ENCODE peak calls at places on chromosomes 4 and X, in four cellular contexts. S is renal cortical epithelial cell; J is activated CD8-positive, alpha-beta memory T cell treated with anti-CD3 and anti-CD28 coated beads for 48 hours; H is iPS-NIHi11. G is an unnamed sample.

GRCh38 chr4:132297346-132297745 is 851.7 kb upstream of the PCDH10 start:
- DNase-seq in S (peak), J (no peak), H (no peak), G (no peak)

GRCh38 chr4:131085009-131085408 is 1989.1 kb downstream of the C4orf33 start:
- DNase-seq in S (no peak), J (no peak), H (no peak), G (no peak)

GRCh38 chr4:85368240-85368639 is 106.7 kb upstream of the ARHGAP24 start:
- DNase-seq in S (no peak), J (no peak), H (peak), G (no peak)

GRCh38 chrX:1529756-1530155 is 7.2 kb downstream of the P2RY8 start:
- DNase-seq in S (no peak), J (no peak), H (no peak), G (no peak)

GRCh38 chrX:928606-929005 is 283.8 kb downstream of the CRLF2 start:
- DNase-seq in S (no peak), J (no peak), H (no peak), G (no peak)

GRCh38 chr4:101785476-101785875 is 5.1 kb upstream of the BANK1 start:
- DNase-seq in S (no peak), J (no peak), H (no peak), G (no peak)

GRCh38 chr4:13559414-13559813 is 15.1 kb upstream of the NKX3-2 start:
- DNase-seq in S (peak), J (no peak), H (no peak), G (no peak)

GRCh38 chr4:112637552-112637866 is 566 bp downstream of the LARP7 start:
- DNase-seq in S (no peak), J (no peak), H (no peak), G (no peak)

GRCh38 chr4:99879458-99879857 is 14.8 kb downstream of the LAMTOR3 start:
- DNase-seq in S (peak), J (no peak), H (no peak), G (no peak)

GRCh38 chr4:188414441-188414840 is 275.2 kb downstream of the TRIML1 start:
- DNase-seq in S (no peak), J (no peak), H (no peak), G (no peak)

GRCh38 chr4:152936446-152937279 is 540 bp downstream of the FHDC1 start:
- DNase-seq in S (no peak), J (peak), H (peak), G (peak)

GRCh38 chr4:6682862-6683590 is 10.7 kb upstream of the S100P start:
- DNase-seq in S (no peak), J (no peak), H (no peak), G (no peak)

GRCh38 chr4:1880332-1880731 is 9.1 kb downstream of the NSD2 start:
- DNase-seq in S (no peak), J (no peak), H (no peak), G (no peak)

GRCh38 chr4:186808635-186809018 is 85.0 kb upstream of the FAT1 start:
- DNase-seq in S (peak), J (no peak), H (no peak), G (no peak)

GRCh38 chrX:118562574-118563164 is 67.1 kb downstream of the DOCK11 start:
- DNase-seq in S (no peak), J (no peak), H (no peak), G (no peak)

GRCh38 chr4:22019676-22020075 is 71.1 kb upstream of the KCNIP4 start:
- DNase-seq in S (no peak), J (no peak), H (no peak), G (no peak)

GRCh38 chrX:13180807-13181206 is 136.4 kb upstream of the FAM9C start:
- DNase-seq in S (peak), J (no peak), H (no peak), G (no peak)

GRCh38 chrX:9434151-9434550 is 30.7 kb upstream of the TBL1X start:
- DNase-seq in S (peak), J (no peak), H (no peak), G (no peak)

GRCh38 chrX:24148535-24149345 is 789 bp upstream of the ZFX start:
- DNase-seq in S (no peak), J (peak), H (no peak), G (no peak)

GRCh38 chr4:6731301-6731641 is 15.3 kb downstream of the BLOC1S4 start:
- DNase-seq in S (no peak), J (no peak), H (no peak), G (no peak)

GRCh38 chrX:9604111-9604907 is 139.5 kb downstream of the TBL1X start:
- DNase-seq in S (peak), J (no peak), H (no peak), G (no peak)

GRCh38 chr4:24702266-24702665 is 93.1 kb upstream of the SOD3 start:
- DNase-seq in S (no peak), J (no peak), H (no peak), G (no peak)

GRCh38 chr4:48509543-48509942 is 19.5 kb downstream of the ZAR1 start:
- DNase-seq in S (no peak), J (no peak), H (no peak), G (no peak)

GRCh38 chr4:48420172-48420571 is 63.0 kb upstream of the SLC10A4 start:
- DNase-seq in S (no peak), J (no peak), H (no peak), G (no peak)

GRCh38 chrX:69144854-69145253 is 20.4 kb downstream of the PJA1 start:
- DNase-seq in S (no peak), J (no peak), H (no peak), G (no peak)

GRCh38 chr4:111228396-111228795 is 605.5 kb upstream of the PITX2 start:
- DNase-seq in S (peak), J (no peak), H (no peak), G (no peak)